ENCODE peak calls at places on chromosomes 4 and X, in nine cellular contexts. One of them, this sample, is unnamed.
A peak's percentile ranks its signal among the peaks of the same experiment; 100 is the strongest.

GRCh38 chrX:3184176-3184930 is 143.1 kb downstream of the ARSF start:
- DNase-seq in naive thymus-derived CD8-positive, alpha-beta T cell: no peak
- DNase-seq in cerebellum: no peak
- DNase-seq in activated effector memory CD4-positive, alpha-beta T cell treated with Interleukin-2 at 50 U/mL for 16 hours: no peak
- DNase-seq in right atrium auricular region: no peak
- DNase-seq in A172: peak; percentile 41
- DNase-seq in stimulated activated CD4-positive, alpha-beta T cell treated with anti-CD3 and anti-CD28 coated beads, Interleukin-12 subunit alpha, Interleukin-12 subunit beta, amount 100 ng/mL, for 24 hours: no peak
- DNase-seq in activated naive CD8-positive, alpha-beta T cell treated with anti-CD3 and anti-CD28 coated beads, Interleukin-2, amount 50 U/mL, for 24 hours: no peak
- DNase-seq in activated CD8-positive, alpha-beta memory T cell treated with anti-CD3 and anti-CD28 coated beads for 4 hours: no peak
- DNase-seq in this sample: no peak

GRCh38 chr4:149296084-149296483 is 519.6 kb downstream of the IQCM start:
- DNase-seq in stimulated activated CD4-positive, alpha-beta T cell treated with anti-CD3 and anti-CD28 coated beads, Interleukin-12 subunit alpha, Interleukin-12 subunit beta, amount 100 ng/mL, for 24 hours: no peak
- DNase-seq in activated naive CD8-positive, alpha-beta T cell treated with anti-CD3 and anti-CD28 coated beads, Interleukin-2, amount 50 U/mL, for 24 hours: no peak
- DNase-seq in right atrium auricular region: no peak
- DNase-seq in activated effector memory CD4-positive, alpha-beta T cell treated with Interleukin-2 at 50 U/mL for 16 hours: no peak
- DNase-seq in A172: no peak
- DNase-seq in activated CD8-positive, alpha-beta memory T cell treated with anti-CD3 and anti-CD28 coated beads for 4 hours: no peak
- DNase-seq in naive thymus-derived CD8-positive, alpha-beta T cell: no peak
- DNase-seq in cerebellum: no peak
- DNase-seq in this sample: no peak

GRCh38 chr4:3257125-3257690 is 8.2 kb downstream of the MSANTD1 start:
- DNase-seq in activated CD8-positive, alpha-beta memory T cell treated with anti-CD3 and anti-CD28 coated beads for 4 hours: no peak
- DNase-seq in stimulated activated CD4-positive, alpha-beta T cell treated with anti-CD3 and anti-CD28 coated beads, Interleukin-12 subunit alpha, Interleukin-12 subunit beta, amount 100 ng/mL, for 24 hours: no peak
- DNase-seq in cerebellum: peak; percentile 40
- DNase-seq in activated naive CD8-positive, alpha-beta T cell treated with anti-CD3 and anti-CD28 coated beads, Interleukin-2, amount 50 U/mL, for 24 hours: no peak
- DNase-seq in activated effector memory CD4-positive, alpha-beta T cell treated with Interleukin-2 at 50 U/mL for 16 hours: no peak
- DNase-seq in right atrium auricular region: no peak
- DNase-seq in A172: no peak
- DNase-seq in naive thymus-derived CD8-positive, alpha-beta T cell: peak; percentile 15
- DNase-seq in this sample: peak; percentile 22

GRCh38 chr4:124177647-124178425 is 534.7 kb downstream of the ANKRD50 start:
- DNase-seq in activated CD8-positive, alpha-beta memory T cell treated with anti-CD3 and anti-CD28 coated beads for 4 hours: no peak
- DNase-seq in naive thymus-derived CD8-positive, alpha-beta T cell: no peak
- DNase-seq in A172: peak; percentile 37
- DNase-seq in right atrium auricular region: no peak
- DNase-seq in stimulated activated CD4-positive, alpha-beta T cell treated with anti-CD3 and anti-CD28 coated beads, Interleukin-12 subunit alpha, Interleukin-12 subunit beta, amount 100 ng/mL, for 24 hours: no peak
- DNase-seq in activated naive CD8-positive, alpha-beta T cell treated with anti-CD3 and anti-CD28 coated beads, Interleukin-2, amount 50 U/mL, for 24 hours: no peak
- DNase-seq in activated effector memory CD4-positive, alpha-beta T cell treated with Interleukin-2 at 50 U/mL for 16 hours: no peak
- DNase-seq in cerebellum: no peak
- DNase-seq in this sample: peak; percentile 79

GRCh38 chr4:40934671-40935070 is 184.9 kb downstream of the NSUN7 start:
- DNase-seq in cerebellum: no peak
- DNase-seq in activated CD8-positive, alpha-beta memory T cell treated with anti-CD3 and anti-CD28 coated beads for 4 hours: no peak
- DNase-seq in activated naive CD8-positive, alpha-beta T cell treated with anti-CD3 and anti-CD28 coated beads, Interleukin-2, amount 50 U/mL, for 24 hours: no peak
- DNase-seq in A172: no peak
- DNase-seq in naive thymus-derived CD8-positive, alpha-beta T cell: no peak
- DNase-seq in stimulated activated CD4-positive, alpha-beta T cell treated with anti-CD3 and anti-CD28 coated beads, Interleukin-12 subunit alpha, Interleukin-12 subunit beta, amount 100 ng/mL, for 24 hours: no peak
- DNase-seq in activated effector memory CD4-positive, alpha-beta T cell treated with Interleukin-2 at 50 U/mL for 16 hours: no peak
- DNase-seq in right atrium auricular region: no peak
- DNase-seq in this sample: no peak

GRCh38 chr4:154593868-154594267 is 3.3 kb upstream of the FGA start:
- DNase-seq in A172: no peak
- DNase-seq in naive thymus-derived CD8-positive, alpha-beta T cell: no peak
- DNase-seq in stimulated activated CD4-positive, alpha-beta T cell treated with anti-CD3 and anti-CD28 coated beads, Interleukin-12 subunit alpha, Interleukin-12 subunit beta, amount 100 ng/mL, for 24 hours: no peak
- DNase-seq in right atrium auricular region: no peak
- DNase-seq in activated naive CD8-positive, alpha-beta T cell treated with anti-CD3 and anti-CD28 coated beads, Interleukin-2, amount 50 U/mL, for 24 hours: no peak
- DNase-seq in activated effector memory CD4-positive, alpha-beta T cell treated with Interleukin-2 at 50 U/mL for 16 hours: no peak
- DNase-seq in activated CD8-positive, alpha-beta memory T cell treated with anti-CD3 and anti-CD28 coated beads for 4 hours: no peak
- DNase-seq in cerebellum: no peak
- DNase-seq in this sample: no peak

GRCh38 chrX:40299028-40299479 is 201.3 kb upstream of the BCOR start:
- DNase-seq in A172: no peak
- DNase-seq in naive thymus-derived CD8-positive, alpha-beta T cell: no peak
- DNase-seq in stimulated activated CD4-positive, alpha-beta T cell treated with anti-CD3 and anti-CD28 coated beads, Interleukin-12 subunit alpha, Interleukin-12 subunit beta, amount 100 ng/mL, for 24 hours: no peak
- DNase-seq in right atrium auricular region: no peak
- DNase-seq in activated naive CD8-positive, alpha-beta T cell treated with anti-CD3 and anti-CD28 coated beads, Interleukin-2, amount 50 U/mL, for 24 hours: no peak
- DNase-seq in activated effector memory CD4-positive, alpha-beta T cell treated with Interleukin-2 at 50 U/mL for 16 hours: no peak
- DNase-seq in activated CD8-positive, alpha-beta memory T cell treated with anti-CD3 and anti-CD28 coated beads for 4 hours: no peak
- DNase-seq in cerebellum: no peak
- DNase-seq in this sample: no peak

GRCh38 chr4:101162990-101163380 is 184.3 kb downstream of the PPP3CA start:
- DNase-seq in stimulated activated CD4-positive, alpha-beta T cell treated with anti-CD3 and anti-CD28 coated beads, Interleukin-12 subunit alpha, Interleukin-12 subunit beta, amount 100 ng/mL, for 24 hours: no peak
- DNase-seq in activated naive CD8-positive, alpha-beta T cell treated with anti-CD3 and anti-CD28 coated beads, Interleukin-2, amount 50 U/mL, for 24 hours: no peak
- DNase-seq in right atrium auricular region: no peak
- DNase-seq in naive thymus-derived CD8-positive, alpha-beta T cell: no peak
- DNase-seq in activated CD8-positive, alpha-beta memory T cell treated with anti-CD3 and anti-CD28 coated beads for 4 hours: no peak
- DNase-seq in activated effector memory CD4-positive, alpha-beta T cell treated with Interleukin-2 at 50 U/mL for 16 hours: no peak
- DNase-seq in A172: no peak
- DNase-seq in cerebellum: no peak
- DNase-seq in this sample: no peak

GRCh38 chr4:53490161-53490915 is 100.9 kb downstream of the LNX1 start:
- DNase-seq in cerebellum: no peak
- DNase-seq in activated CD8-positive, alpha-beta memory T cell treated with anti-CD3 and anti-CD28 coated beads for 4 hours: no peak
- DNase-seq in activated naive CD8-positive, alpha-beta T cell treated with anti-CD3 and anti-CD28 coated beads, Interleukin-2, amount 50 U/mL, for 24 hours: no peak
- DNase-seq in activated effector memory CD4-positive, alpha-beta T cell treated with Interleukin-2 at 50 U/mL for 16 hours: no peak
- DNase-seq in right atrium auricular region: no peak
- DNase-seq in A172: no peak
- DNase-seq in stimulated activated CD4-positive, alpha-beta T cell treated with anti-CD3 and anti-CD28 coated beads, Interleukin-12 subunit alpha, Interleukin-12 subunit beta, amount 100 ng/mL, for 24 hours: no peak
- DNase-seq in naive thymus-derived CD8-positive, alpha-beta T cell: no peak
- DNase-seq in this sample: no peak

GRCh38 chr4:99437686-99438577 is 2.8 kb upstream of the ADH7 start:
- DNase-seq in A172: no peak
- DNase-seq in activated CD8-positive, alpha-beta memory T cell treated with anti-CD3 and anti-CD28 coated beads for 4 hours: no peak
- DNase-seq in naive thymus-derived CD8-positive, alpha-beta T cell: no peak
- DNase-seq in right atrium auricular region: no peak
- DNase-seq in activated naive CD8-positive, alpha-beta T cell treated with anti-CD3 and anti-CD28 coated beads, Interleukin-2, amount 50 U/mL, for 24 hours: no peak
- DNase-seq in cerebellum: no peak
- DNase-seq in stimulated activated CD4-positive, alpha-beta T cell treated with anti-CD3 and anti-CD28 coated beads, Interleukin-12 subunit alpha, Interleukin-12 subunit beta, amount 100 ng/mL, for 24 hours: no peak
- DNase-seq in activated effector memory CD4-positive, alpha-beta T cell treated with Interleukin-2 at 50 U/mL for 16 hours: no peak
- DNase-seq in this sample: peak; percentile 44

GRCh38 chrX:150050387-150050786 is 112.1 kb upstream of the EOLA2 start:
- DNase-seq in naive thymus-derived CD8-positive, alpha-beta T cell: no peak
- DNase-seq in right atrium auricular region: no peak
- DNase-seq in A172: no peak
- DNase-seq in activated CD8-positive, alpha-beta memory T cell treated with anti-CD3 and anti-CD28 coated beads for 4 hours: no peak
- DNase-seq in cerebellum: no peak
- DNase-seq in stimulated activated CD4-positive, alpha-beta T cell treated with anti-CD3 and anti-CD28 coated beads, Interleukin-12 subunit alpha, Interleukin-12 subunit beta, amount 100 ng/mL, for 24 hours: no peak
- DNase-seq in activated naive CD8-positive, alpha-beta T cell treated with anti-CD3 and anti-CD28 coated beads, Interleukin-2, amount 50 U/mL, for 24 hours: peak; percentile 1
- DNase-seq in activated effector memory CD4-positive, alpha-beta T cell treated with Interleukin-2 at 50 U/mL for 16 hours: no peak
- DNase-seq in this sample: no peak

GRCh38 chrX:38095971-38096529 is 89.7 kb downstream of the SYTL5 start:
- DNase-seq in activated effector memory CD4-positive, alpha-beta T cell treated with Interleukin-2 at 50 U/mL for 16 hours: no peak
- DNase-seq in naive thymus-derived CD8-positive, alpha-beta T cell: no peak
- DNase-seq in stimulated activated CD4-positive, alpha-beta T cell treated with anti-CD3 and anti-CD28 coated beads, Interleukin-12 subunit alpha, Interleukin-12 subunit beta, amount 100 ng/mL, for 24 hours: no peak
- DNase-seq in activated naive CD8-positive, alpha-beta T cell treated with anti-CD3 and anti-CD28 coated beads, Interleukin-2, amount 50 U/mL, for 24 hours: no peak
- DNase-seq in A172: peak; percentile 43
- DNase-seq in right atrium auricular region: no peak
- DNase-seq in cerebellum: no peak
- DNase-seq in activated CD8-positive, alpha-beta memory T cell treated with anti-CD3 and anti-CD28 coated beads for 4 hours: no peak
- DNase-seq in this sample: no peak

GRCh38 chrX:645024-645376 is 14.4 kb downstream of the SHOX start:
- DNase-seq in activated effector memory CD4-positive, alpha-beta T cell treated with Interleukin-2 at 50 U/mL for 16 hours: no peak
- DNase-seq in cerebellum: no peak
- DNase-seq in stimulated activated CD4-positive, alpha-beta T cell treated with anti-CD3 and anti-CD28 coated beads, Interleukin-12 subunit alpha, Interleukin-12 subunit beta, amount 100 ng/mL, for 24 hours: no peak
- DNase-seq in activated naive CD8-positive, alpha-beta T cell treated with anti-CD3 and anti-CD28 coated beads, Interleukin-2, amount 50 U/mL, for 24 hours: no peak
- DNase-seq in A172: no peak
- DNase-seq in right atrium auricular region: no peak
- DNase-seq in activated CD8-positive, alpha-beta memory T cell treated with anti-CD3 and anti-CD28 coated beads for 4 hours: no peak
- DNase-seq in naive thymus-derived CD8-positive, alpha-beta T cell: no peak
- DNase-seq in this sample: no peak

GRCh38 chrX:139290310-139290709 is 240.2 kb upstream of the F9 start:
- DNase-seq in naive thymus-derived CD8-positive, alpha-beta T cell: no peak
- DNase-seq in stimulated activated CD4-positive, alpha-beta T cell treated with anti-CD3 and anti-CD28 coated beads, Interleukin-12 subunit alpha, Interleukin-12 subunit beta, amount 100 ng/mL, for 24 hours: no peak
- DNase-seq in activated effector memory CD4-positive, alpha-beta T cell treated with Interleukin-2 at 50 U/mL for 16 hours: no peak
- DNase-seq in cerebellum: no peak
- DNase-seq in right atrium auricular region: no peak
- DNase-seq in activated CD8-positive, alpha-beta memory T cell treated with anti-CD3 and anti-CD28 coated beads for 4 hours: no peak
- DNase-seq in activated naive CD8-positive, alpha-beta T cell treated with anti-CD3 and anti-CD28 coated beads, Interleukin-2, amount 50 U/mL, for 24 hours: no peak
- DNase-seq in A172: peak; percentile 43
- DNase-seq in this sample: no peak

GRCh38 chr4:55395218-55395528 is 584 bp upstream of the TMEM165 start:
- DNase-seq in right atrium auricular region: no peak
- DNase-seq in cerebellum: no peak
- DNase-seq in naive thymus-derived CD8-positive, alpha-beta T cell: no peak
- DNase-seq in stimulated activated CD4-positive, alpha-beta T cell treated with anti-CD3 and anti-CD28 coated beads, Interleukin-12 subunit alpha, Interleukin-12 subunit beta, amount 100 ng/mL, for 24 hours: no peak
- DNase-seq in activated CD8-positive, alpha-beta memory T cell treated with anti-CD3 and anti-CD28 coated beads for 4 hours: no peak
- DNase-seq in A172: no peak
- DNase-seq in activated effector memory CD4-positive, alpha-beta T cell treated with Interleukin-2 at 50 U/mL for 16 hours: no peak
- DNase-seq in activated naive CD8-positive, alpha-beta T cell treated with anti-CD3 and anti-CD28 coated beads, Interleukin-2, amount 50 U/mL, for 24 hours: no peak
- DNase-seq in this sample: no peak

GRCh38 chr4:118335774-118336173 is 17.0 kb downstream of the PRSS12 start:
- DNase-seq in activated naive CD8-positive, alpha-beta T cell treated with anti-CD3 and anti-CD28 coated beads, Interleukin-2, amount 50 U/mL, for 24 hours: no peak
- DNase-seq in stimulated activated CD4-positive, alpha-beta T cell treated with anti-CD3 and anti-CD28 coated beads, Interleukin-12 subunit alpha, Interleukin-12 subunit beta, amount 100 ng/mL, for 24 hours: no peak
- DNase-seq in A172: no peak
- DNase-seq in activated effector memory CD4-positive, alpha-beta T cell treated with Interleukin-2 at 50 U/mL for 16 hours: no peak
- DNase-seq in naive thymus-derived CD8-positive, alpha-beta T cell: no peak
- DNase-seq in activated CD8-positive, alpha-beta memory T cell treated with anti-CD3 and anti-CD28 coated beads for 4 hours: no peak
- DNase-seq in cerebellum: no peak
- DNase-seq in right atrium auricular region: no peak
- DNase-seq in this sample: no peak

GRCh38 chr4:145345401-145345800 is 136.3 kb upstream of the SMAD1 start:
- DNase-seq in stimulated activated CD4-positive, alpha-beta T cell treated with anti-CD3 and anti-CD28 coated beads, Interleukin-12 subunit alpha, Interleukin-12 subunit beta, amount 100 ng/mL, for 24 hours: no peak
- DNase-seq in activated effector memory CD4-positive, alpha-beta T cell treated with Interleukin-2 at 50 U/mL for 16 hours: no peak
- DNase-seq in activated naive CD8-positive, alpha-beta T cell treated with anti-CD3 and anti-CD28 coated beads, Interleukin-2, amount 50 U/mL, for 24 hours: no peak
- DNase-seq in cerebellum: no peak
- DNase-seq in A172: no peak
- DNase-seq in activated CD8-positive, alpha-beta memory T cell treated with anti-CD3 and anti-CD28 coated beads for 4 hours: no peak
- DNase-seq in right atrium auricular region: no peak
- DNase-seq in naive thymus-derived CD8-positive, alpha-beta T cell: no peak
- DNase-seq in this sample: no peak

GRCh38 chrX:113512700-113513395 is 672.2 kb upstream of the AMOT start:
- DNase-seq in A172: peak; percentile 78
- DNase-seq in activated effector memory CD4-positive, alpha-beta T cell treated with Interleukin-2 at 50 U/mL for 16 hours: no peak
- DNase-seq in activated naive CD8-positive, alpha-beta T cell treated with anti-CD3 and anti-CD28 coated beads, Interleukin-2, amount 50 U/mL, for 24 hours: no peak
- DNase-seq in activated CD8-positive, alpha-beta memory T cell treated with anti-CD3 and anti-CD28 coated beads for 4 hours: no peak
- DNase-seq in cerebellum: no peak
- DNase-seq in naive thymus-derived CD8-positive, alpha-beta T cell: no peak
- DNase-seq in right atrium auricular region: no peak
- DNase-seq in stimulated activated CD4-positive, alpha-beta T cell treated with anti-CD3 and anti-CD28 coated beads, Interleukin-12 subunit alpha, Interleukin-12 subunit beta, amount 100 ng/mL, for 24 hours: no peak
- DNase-seq in this sample: no peak

GRCh38 chr4:93646225-93646930 is 182.2 kb upstream of the ATOH1 start:
- DNase-seq in stimulated activated CD4-positive, alpha-beta T cell treated with anti-CD3 and anti-CD28 coated beads, Interleukin-12 subunit alpha, Interleukin-12 subunit beta, amount 100 ng/mL, for 24 hours: no peak
- DNase-seq in activated CD8-positive, alpha-beta memory T cell treated with anti-CD3 and anti-CD28 coated beads for 4 hours: no peak
- DNase-seq in activated effector memory CD4-positive, alpha-beta T cell treated with Interleukin-2 at 50 U/mL for 16 hours: no peak
- DNase-seq in right atrium auricular region: no peak
- DNase-seq in activated naive CD8-positive, alpha-beta T cell treated with anti-CD3 and anti-CD28 coated beads, Interleukin-2, amount 50 U/mL, for 24 hours: no peak
- DNase-seq in cerebellum: no peak
- DNase-seq in A172: peak; percentile 31
- DNase-seq in naive thymus-derived CD8-positive, alpha-beta T cell: no peak
- DNase-seq in this sample: peak; percentile 16

GRCh38 chr4:161256172-161256571 is 907.6 kb downstream of the FSTL5 start:
- DNase-seq in activated CD8-positive, alpha-beta memory T cell treated with anti-CD3 and anti-CD28 coated beads for 4 hours: no peak
- DNase-seq in stimulated activated CD4-positive, alpha-beta T cell treated with anti-CD3 and anti-CD28 coated beads, Interleukin-12 subunit alpha, Interleukin-12 subunit beta, amount 100 ng/mL, for 24 hours: no peak
- DNase-seq in cerebellum: no peak
- DNase-seq in A172: no peak
- DNase-seq in right atrium auricular region: no peak
- DNase-seq in activated effector memory CD4-positive, alpha-beta T cell treated with Interleukin-2 at 50 U/mL for 16 hours: no peak
- DNase-seq in activated naive CD8-positive, alpha-beta T cell treated with anti-CD3 and anti-CD28 coated beads, Interleukin-2, amount 50 U/mL, for 24 hours: no peak
- DNase-seq in naive thymus-derived CD8-positive, alpha-beta T cell: no peak
- DNase-seq in this sample: no peak

GRCh38 chr4:185358514-185359433 is 37.0 kb downstream of the LRP2BP start:
- DNase-seq in right atrium auricular region: no peak
- DNase-seq in naive thymus-derived CD8-positive, alpha-beta T cell: no peak
- DNase-seq in activated naive CD8-positive, alpha-beta T cell treated with anti-CD3 and anti-CD28 coated beads, Interleukin-2, amount 50 U/mL, for 24 hours: no peak
- DNase-seq in activated CD8-positive, alpha-beta memory T cell treated with anti-CD3 and anti-CD28 coated beads for 4 hours: no peak
- DNase-seq in A172: peak; percentile 67
- DNase-seq in cerebellum: no peak
- DNase-seq in activated effector memory CD4-positive, alpha-beta T cell treated with Interleukin-2 at 50 U/mL for 16 hours: no peak
- DNase-seq in stimulated activated CD4-positive, alpha-beta T cell treated with anti-CD3 and anti-CD28 coated beads, Interleukin-12 subunit alpha, Interleukin-12 subunit beta, amount 100 ng/mL, for 24 hours: no peak
- DNase-seq in this sample: no peak

GRCh38 chr4:88097301-88097700 is 61.1 kb downstream of the ABCG2 start:
- DNase-seq in stimulated activated CD4-positive, alpha-beta T cell treated with anti-CD3 and anti-CD28 coated beads, Interleukin-12 subunit alpha, Interleukin-12 subunit beta, amount 100 ng/mL, for 24 hours: no peak
- DNase-seq in naive thymus-derived CD8-positive, alpha-beta T cell: no peak
- DNase-seq in cerebellum: no peak
- DNase-seq in A172: no peak
- DNase-seq in activated effector memory CD4-positive, alpha-beta T cell treated with Interleukin-2 at 50 U/mL for 16 hours: no peak
- DNase-seq in activated naive CD8-positive, alpha-beta T cell treated with anti-CD3 and anti-CD28 coated beads, Interleukin-2, amount 50 U/mL, for 24 hours: no peak
- DNase-seq in activated CD8-positive, alpha-beta memory T cell treated with anti-CD3 and anti-CD28 coated beads for 4 hours: no peak
- DNase-seq in right atrium auricular region: no peak
- DNase-seq in this sample: no peak

GRCh38 chrX:153927936-153928760 is 2.1 kb upstream of the ARHGAP4 start:
- DNase-seq in naive thymus-derived CD8-positive, alpha-beta T cell: peak; percentile 91
- DNase-seq in A172: peak; percentile 97
- DNase-seq in activated effector memory CD4-positive, alpha-beta T cell treated with Interleukin-2 at 50 U/mL for 16 hours: peak; percentile 91
- DNase-seq in cerebellum: peak; percentile 95
- DNase-seq in stimulated activated CD4-positive, alpha-beta T cell treated with anti-CD3 and anti-CD28 coated beads, Interleukin-12 subunit alpha, Interleukin-12 subunit beta, amount 100 ng/mL, for 24 hours: peak; percentile 79
- DNase-seq in right atrium auricular region: peak; percentile 97
- DNase-seq in activated naive CD8-positive, alpha-beta T cell treated with anti-CD3 and anti-CD28 coated beads, Interleukin-2, amount 50 U/mL, for 24 hours: peak; percentile 89
- DNase-seq in activated CD8-positive, alpha-beta memory T cell treated with anti-CD3 and anti-CD28 coated beads for 4 hours: peak; percentile 86
- DNase-seq in this sample: peak; percentile 91

GRCh38 chr4:81032805-81033684 is 2.5 kb downstream of the BMP3 start:
- DNase-seq in stimulated activated CD4-positive, alpha-beta T cell treated with anti-CD3 and anti-CD28 coated beads, Interleukin-12 subunit alpha, Interleukin-12 subunit beta, amount 100 ng/mL, for 24 hours: no peak
- DNase-seq in A172: no peak
- DNase-seq in cerebellum: no peak
- DNase-seq in naive thymus-derived CD8-positive, alpha-beta T cell: no peak
- DNase-seq in activated effector memory CD4-positive, alpha-beta T cell treated with Interleukin-2 at 50 U/mL for 16 hours: no peak
- DNase-seq in activated CD8-positive, alpha-beta memory T cell treated with anti-CD3 and anti-CD28 coated beads for 4 hours: no peak
- DNase-seq in activated naive CD8-positive, alpha-beta T cell treated with anti-CD3 and anti-CD28 coated beads, Interleukin-2, amount 50 U/mL, for 24 hours: no peak
- DNase-seq in right atrium auricular region: no peak
- DNase-seq in this sample: no peak

GRCh38 chr4:7327341-7327885 is 107.3 kb downstream of the PSAPL1 start:
- DNase-seq in right atrium auricular region: no peak
- DNase-seq in activated naive CD8-positive, alpha-beta T cell treated with anti-CD3 and anti-CD28 coated beads, Interleukin-2, amount 50 U/mL, for 24 hours: no peak
- DNase-seq in naive thymus-derived CD8-positive, alpha-beta T cell: no peak
- DNase-seq in A172: no peak
- DNase-seq in activated CD8-positive, alpha-beta memory T cell treated with anti-CD3 and anti-CD28 coated beads for 4 hours: no peak
- DNase-seq in stimulated activated CD4-positive, alpha-beta T cell treated with anti-CD3 and anti-CD28 coated beads, Interleukin-12 subunit alpha, Interleukin-12 subunit beta, amount 100 ng/mL, for 24 hours: no peak
- DNase-seq in cerebellum: no peak
- DNase-seq in activated effector memory CD4-positive, alpha-beta T cell treated with Interleukin-2 at 50 U/mL for 16 hours: no peak
- DNase-seq in this sample: no peak

GRCh38 chr4:40180356-40180755 is 16.5 kb upstream of the RHOH start:
- DNase-seq in stimulated activated CD4-positive, alpha-beta T cell treated with anti-CD3 and anti-CD28 coated beads, Interleukin-12 subunit alpha, Interleukin-12 subunit beta, amount 100 ng/mL, for 24 hours: no peak
- DNase-seq in cerebellum: no peak
- DNase-seq in activated naive CD8-positive, alpha-beta T cell treated with anti-CD3 and anti-CD28 coated beads, Interleukin-2, amount 50 U/mL, for 24 hours: no peak
- DNase-seq in A172: peak; percentile 83
- DNase-seq in activated CD8-positive, alpha-beta memory T cell treated with anti-CD3 and anti-CD28 coated beads for 4 hours: no peak
- DNase-seq in right atrium auricular region: no peak
- DNase-seq in activated effector memory CD4-positive, alpha-beta T cell treated with Interleukin-2 at 50 U/mL for 16 hours: no peak
- DNase-seq in naive thymus-derived CD8-positive, alpha-beta T cell: no peak
- DNase-seq in this sample: peak; percentile 84

GRCh38 chr4:144709793-144710525 is 64.0 kb downstream of the HHIP start:
- DNase-seq in activated CD8-positive, alpha-beta memory T cell treated with anti-CD3 and anti-CD28 coated beads for 4 hours: no peak
- DNase-seq in activated naive CD8-positive, alpha-beta T cell treated with anti-CD3 and anti-CD28 coated beads, Interleukin-2, amount 50 U/mL, for 24 hours: no peak
- DNase-seq in stimulated activated CD4-positive, alpha-beta T cell treated with anti-CD3 and anti-CD28 coated beads, Interleukin-12 subunit alpha, Interleukin-12 subunit beta, amount 100 ng/mL, for 24 hours: no peak
- DNase-seq in A172: peak; percentile 85
- DNase-seq in cerebellum: no peak
- DNase-seq in activated effector memory CD4-positive, alpha-beta T cell treated with Interleukin-2 at 50 U/mL for 16 hours: no peak
- DNase-seq in naive thymus-derived CD8-positive, alpha-beta T cell: no peak
- DNase-seq in right atrium auricular region: no peak
- DNase-seq in this sample: peak; percentile 70

GRCh38 chrX:133511041-133511440 is 95.8 kb upstream of the GPC4 start:
- DNase-seq in A172: no peak
- DNase-seq in activated effector memory CD4-positive, alpha-beta T cell treated with Interleukin-2 at 50 U/mL for 16 hours: no peak
- DNase-seq in activated naive CD8-positive, alpha-beta T cell treated with anti-CD3 and anti-CD28 coated beads, Interleukin-2, amount 50 U/mL, for 24 hours: no peak
- DNase-seq in cerebellum: no peak
- DNase-seq in right atrium auricular region: no peak
- DNase-seq in activated CD8-positive, alpha-beta memory T cell treated with anti-CD3 and anti-CD28 coated beads for 4 hours: no peak
- DNase-seq in stimulated activated CD4-positive, alpha-beta T cell treated with anti-CD3 and anti-CD28 coated beads, Interleukin-12 subunit alpha, Interleukin-12 subunit beta, amount 100 ng/mL, for 24 hours: no peak
- DNase-seq in naive thymus-derived CD8-positive, alpha-beta T cell: no peak
- DNase-seq in this sample: no peak

GRCh38 chr4:6701371-6701770 is 7.7 kb downstream of the S100P start:
- DNase-seq in activated effector memory CD4-positive, alpha-beta T cell treated with Interleukin-2 at 50 U/mL for 16 hours: peak; percentile 37
- DNase-seq in cerebellum: no peak
- DNase-seq in stimulated activated CD4-positive, alpha-beta T cell treated with anti-CD3 and anti-CD28 coated beads, Interleukin-12 subunit alpha, Interleukin-12 subunit beta, amount 100 ng/mL, for 24 hours: no peak
- DNase-seq in naive thymus-derived CD8-positive, alpha-beta T cell: peak; percentile 38
- DNase-seq in activated naive CD8-positive, alpha-beta T cell treated with anti-CD3 and anti-CD28 coated beads, Interleukin-2, amount 50 U/mL, for 24 hours: peak; percentile 64
- DNase-seq in right atrium auricular region: no peak
- DNase-seq in activated CD8-positive, alpha-beta memory T cell treated with anti-CD3 and anti-CD28 coated beads for 4 hours: no peak
- DNase-seq in A172: no peak
- DNase-seq in this sample: no peak

GRCh38 chrX:30141966-30142365 is 73.4 kb upstream of the MAGEB2 start:
- DNase-seq in stimulated activated CD4-positive, alpha-beta T cell treated with anti-CD3 and anti-CD28 coated beads, Interleukin-12 subunit alpha, Interleukin-12 subunit beta, amount 100 ng/mL, for 24 hours: no peak
- DNase-seq in activated naive CD8-positive, alpha-beta T cell treated with anti-CD3 and anti-CD28 coated beads, Interleukin-2, amount 50 U/mL, for 24 hours: no peak
- DNase-seq in activated effector memory CD4-positive, alpha-beta T cell treated with Interleukin-2 at 50 U/mL for 16 hours: no peak
- DNase-seq in A172: peak; percentile 66
- DNase-seq in naive thymus-derived CD8-positive, alpha-beta T cell: no peak
- DNase-seq in activated CD8-positive, alpha-beta memory T cell treated with anti-CD3 and anti-CD28 coated beads for 4 hours: no peak
- DNase-seq in right atrium auricular region: no peak
- DNase-seq in cerebellum: no peak
- DNase-seq in this sample: no peak

GRCh38 chr4:16516796-16517413 is 290.6 kb upstream of the TAPT1 start:
- DNase-seq in stimulated activated CD4-positive, alpha-beta T cell treated with anti-CD3 and anti-CD28 coated beads, Interleukin-12 subunit alpha, Interleukin-12 subunit beta, amount 100 ng/mL, for 24 hours: no peak
- DNase-seq in cerebellum: peak; percentile 16
- DNase-seq in naive thymus-derived CD8-positive, alpha-beta T cell: no peak
- DNase-seq in activated naive CD8-positive, alpha-beta T cell treated with anti-CD3 and anti-CD28 coated beads, Interleukin-2, amount 50 U/mL, for 24 hours: no peak
- DNase-seq in A172: no peak
- DNase-seq in right atrium auricular region: peak; percentile 71
- DNase-seq in activated effector memory CD4-positive, alpha-beta T cell treated with Interleukin-2 at 50 U/mL for 16 hours: no peak
- DNase-seq in activated CD8-positive, alpha-beta memory T cell treated with anti-CD3 and anti-CD28 coated beads for 4 hours: no peak
- DNase-seq in this sample: no peak